ENCODE peak calls at places on chromosome X, in eight cellular contexts. I is left lobe of liver; F is suprapubic skin; B is GM03348; S is epithelial cell of esophagus; E is activated T-cell treated with anti-CD3 and anti-CD28 coated beads for 48 hours; R is GM13976; G is NK-92 treated with Interleukin-12 subunit alpha and Interleukin-12 subunit beta, amount 100 ng/mL, for 24 hours. L is an unnamed sample.

GRCh38 chrX:131901581-131901980 is 121.5 kb upstream of the STK26 start:
- DNase-seq in G (no peak), I (no peak), E (no peak), R (no peak), B (no peak), S (no peak), F (no peak), L (no peak)

GRCh38 chrX:132737743-132738142 is 220.7 kb downstream of the HS6ST2 start:
- DNase-seq in F (no peak), B (no peak), R (no peak), I (no peak), G (peak), E (peak), S (peak), L (no peak)

GRCh38 chrX:152926923-152927322 is 29.1 kb downstream of the ZNF185 start:
- DNase-seq in S (no peak), G (no peak), B (no peak), I (no peak), F (no peak), R (no peak), E (no peak), L (no peak)

GRCh38 chrX:137118136-137118535 is 84.3 kb upstream of the GPR101 start:
- DNase-seq in I (no peak), B (no peak), E (no peak), G (no peak), R (no peak), S (peak), F (no peak), L (no peak)

GRCh38 chrX:152637649-152638442 is at the start of gene GABRQ:
- DNase-seq in G (no peak), B (peak), R (no peak), S (peak), E (peak), F (no peak), I (no peak), L (peak)

GRCh38 chrX:40543661-40544328 is 37.0 kb upstream of the ATP6AP2 start:
- DNase-seq in I (no peak), E (no peak), R (peak), G (no peak), F (no peak), B (peak), S (peak), L (no peak)

GRCh38 chrX:106467422-106467821 is 144.4 kb upstream of the RADX start:
- DNase-seq in B (no peak), E (no peak), I (no peak), G (no peak), F (no peak), S (no peak), R (no peak), L (no peak)

GRCh38 chrX:49761481-49761880 is 65.7 kb upstream of the PAGE1 start:
- DNase-seq in S (peak), E (no peak), R (peak), B (peak), F (no peak), I (no peak), G (no peak), L (no peak)

GRCh38 chrX:43655151-43655676 is 885 bp upstream of the MAOA start:
- DNase-seq in F (peak), B (peak), G (no peak), R (peak), E (no peak), I (no peak), S (peak), L (no peak)

GRCh38 chrX:109384569-109385174 is 97.2 kb downstream of the GUCY2F start:
- DNase-seq in S (peak), B (no peak), R (no peak), E (no peak), I (no peak), F (no peak), G (no peak), L (no peak)